ENCODE peak calls at places on chromosomes 13 and 19, in four cellular contexts. F is neuronal stem cell, I is astrocyte, T is GM23248. W is an unnamed sample.

GRCh38 chr13:30022256-30022655 is 171.8 kb upstream of the UBL3 start:
- DNase-seq in T (no peak), F (no peak), I (no peak), W (no peak)

GRCh38 chr13:98972627-98973026 is 5.2 kb downstream of the DOCK9 start:
- DNase-seq in T (peak; percentile 57), F (no peak), I (peak; percentile 88), W (no peak)

GRCh38 chr13:42211704-42212103 is 60.2 kb upstream of the AKAP11 start:
- DNase-seq in T (peak; percentile 45), I (peak; percentile 16), F (no peak), W (no peak)

GRCh38 chr13:44764334-44764733 is 188.2 kb upstream of the TSC22D1 start:
- DNase-seq in I (no peak), F (no peak), T (no peak), W (peak; percentile 23)

GRCh38 chr19:5985098-5985783 is 7.3 kb upstream of the RANBP3 start:
- DNase-seq in T (peak; percentile 67), I (peak; percentile 58), F (no peak), W (peak; percentile 94)

GRCh38 chr13:27607125-27607524 is 13.2 kb downstream of the LNX2 start:
- DNase-seq in I (peak; percentile 82), F (no peak), T (peak; percentile 69), W (peak; percentile 72)

GRCh38 chr13:27043013-27043412 is 128.6 kb downstream of the USP12 start:
- DNase-seq in F (no peak), I (peak; percentile 97), T (peak; percentile 99), W (peak; percentile 94)

GRCh38 chr19:19550454-19550842 is 12.4 kb downstream of the CILP2 start:
- DNase-seq in F (no peak), T (peak; percentile 52), I (peak; percentile 86), W (peak; percentile 93)

GRCh38 chr19:22604571-22605274 is 29.4 kb upstream of the ZNF492 start:
- DNase-seq in F (no peak), T (no peak), I (no peak), W (peak; percentile 73)

GRCh38 chr13:43767351-43767901 is 19.3 kb downstream of the ENOX1 start:
- DNase-seq in F (no peak), T (peak; percentile 33), I (no peak), W (no peak)

GRCh38 chr13:32007494-32007893 is 24.1 kb upstream of the FRY start:
- DNase-seq in F (no peak), T (peak; percentile 39), I (no peak), W (no peak)

GRCh38 chr19:47158367-47158791 is 27.7 kb downstream of the SAE1 start:
- DNase-seq in T (no peak), F (no peak), I (no peak), W (no peak)

GRCh38 chr19:30539981-30540380 is 167.8 kb downstream of the ZNF536 start:
- DNase-seq in I (no peak), F (no peak), T (no peak), W (no peak)

GRCh38 chr19:15122331-15123030 is 15.3 kb downstream of the SYDE1 start:
- DNase-seq in I (no peak), T (no peak), F (no peak), W (no peak)

GRCh38 chr19:33734913-33735312 is 61.8 kb upstream of the KCTD15 start:
- DNase-seq in T (no peak), I (no peak), F (no peak), W (no peak)

GRCh38 chr13:46617885-46618284 is 64.9 kb downstream of the LRCH1 start:
- DNase-seq in T (no peak), F (no peak), I (no peak), W (no peak)

GRCh38 chr13:98858206-98858605 is 105.7 kb upstream of the SLC15A1 start:
- DNase-seq in T (peak; percentile 45), F (no peak), I (no peak), W (no peak)

GRCh38 chr13:109715902-109716301 is 70.5 kb downstream of the IRS2 start:
- DNase-seq in I (no peak), F (no peak), T (peak; percentile 42), W (no peak)

GRCh38 chr13:49635599-49636433 is 7.5 kb downstream of the ARL11 start:
- DNase-seq in I (peak; percentile 59), F (no peak), T (no peak), W (no peak)

GRCh38 chr13:68173111-68173510 is 943.0 kb upstream of the PCDH9 start:
- DNase-seq in T (no peak), F (no peak), I (peak; percentile 71), W (no peak)

GRCh38 chr13:41756198-41756885 is 204.6 kb downstream of the VWA8 start:
- DNase-seq in I (no peak), T (no peak), F (no peak), W (no peak)

GRCh38 chr13:50130686-50131051 is 115.4 kb downstream of the KCNRG start:
- DNase-seq in I (no peak), F (peak; percentile 46), T (peak; percentile 79), W (peak; percentile 95)

GRCh38 chr19:53659292-53659691 is 27.5 kb downstream of the DPRX start:
- DNase-seq in I (no peak), T (peak; percentile 9), F (no peak), W (no peak)

GRCh38 chr19:16435238-16435911 is 36.4 kb downstream of the EPS15L1 start:
- DNase-seq in F (no peak), I (peak; percentile 96), T (peak; percentile 92), W (peak; percentile 97)

GRCh38 chr13:87094646-87095045 is 576.5 kb upstream of the SLITRK5 start:
- DNase-seq in F (no peak), T (no peak), I (no peak), W (no peak)

GRCh38 chr13:87087741-87088140 is 583.4 kb upstream of the SLITRK5 start:
- DNase-seq in F (no peak), T (peak; percentile 17), I (peak; percentile 11), W (no peak)

GRCh38 chr13:87084192-87084591 is 587.0 kb upstream of the SLITRK5 start:
- DNase-seq in F (no peak), T (no peak), I (no peak), W (no peak)

GRCh38 chr13:87093399-87093798 is 577.8 kb upstream of the SLITRK5 start:
- DNase-seq in F (no peak), I (peak; percentile 8), T (peak; percentile 28), W (no peak)

DNA sequence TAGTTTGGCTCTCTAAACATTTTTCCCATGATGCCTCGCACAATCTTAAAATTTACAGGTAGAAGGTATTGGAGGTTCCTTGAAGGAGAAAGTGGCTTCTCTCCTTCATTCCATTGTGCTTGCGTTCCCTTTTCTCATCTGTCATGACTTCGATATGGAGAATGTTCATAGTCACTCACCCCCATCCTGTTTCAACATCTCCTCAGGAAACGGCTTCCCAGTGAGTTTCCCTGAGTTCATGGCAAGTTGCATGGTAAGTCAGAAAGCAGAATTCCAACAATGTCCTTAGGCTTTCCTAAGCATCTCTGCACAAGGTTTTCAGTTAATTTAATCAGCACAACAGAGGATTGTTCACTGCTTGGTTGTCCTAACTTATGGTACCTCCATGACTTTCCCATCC is 581.8 kb upstream of the SLITRK5 start:
- DNase-seq in T (peak; percentile 94), I (peak; percentile 75), F (no peak), W (no peak)
- H2AFZ ChIP-seq in T (peak overlapping the region; percentile 55), I (peak overlapping the region; percentile 43), F (peak overlapping the region; percentile 54), W (no peak overlapping the region)

DNA sequence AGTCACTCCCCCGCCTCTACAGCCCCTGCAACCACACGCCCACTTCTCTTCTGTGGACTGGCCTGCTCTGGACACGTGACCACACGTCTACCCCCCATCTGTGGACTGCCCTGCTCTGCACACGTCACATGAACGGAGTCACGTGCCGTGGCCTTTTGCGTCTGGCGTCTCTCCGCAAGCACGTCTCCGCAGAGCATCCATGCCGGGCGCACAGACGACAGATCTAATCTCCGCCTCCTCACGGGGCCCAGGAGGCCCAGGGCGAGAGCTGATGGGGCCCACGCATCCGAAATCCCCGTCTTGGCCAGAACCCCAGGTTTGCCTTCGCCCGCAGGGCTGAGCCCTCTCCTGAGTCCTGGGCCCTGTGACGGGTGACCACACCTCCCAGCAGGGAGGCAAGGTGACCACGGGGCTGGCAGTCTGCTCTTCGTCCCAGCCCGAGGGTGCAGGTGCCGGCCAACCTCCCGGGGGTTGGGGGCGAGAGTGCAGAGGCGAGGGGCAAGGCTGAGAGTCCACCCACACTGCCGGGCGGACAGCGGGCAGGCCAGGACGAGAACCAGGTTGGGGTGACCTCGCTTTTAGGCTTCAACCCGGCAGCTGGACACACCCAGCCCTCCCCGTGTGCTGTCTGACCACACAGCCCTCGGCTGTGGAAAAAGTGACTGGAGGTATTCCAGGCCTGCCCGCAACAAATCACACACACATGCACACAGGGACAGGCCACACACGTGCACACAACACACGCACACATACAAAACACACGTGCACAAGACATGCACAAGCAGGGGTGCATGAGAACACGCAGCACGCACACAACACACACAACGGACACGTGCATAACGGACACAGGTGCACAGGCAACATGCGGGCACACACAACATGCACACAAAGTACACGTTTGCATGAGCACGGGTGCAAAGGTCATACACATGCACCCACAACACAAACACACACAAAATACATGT is 3.9 kb downstream of the SBNO2 start:
- DNase-seq in I (peak; percentile 51), T (peak; percentile 65), F (no peak), W (peak; percentile 86)
- H3K27ac ChIP-seq in I (no peak overlapping the region), T (no peak overlapping the region), F (no peak overlapping the region), W (peak overlapping the region; percentile 91)

GRCh38 chr19:39506598-39506943 is 7.8 kb downstream of the DLL3 start:
- DNase-seq in T (no peak), I (no peak), F (no peak), W (no peak)
- H2AFZ ChIP-seq in T (peak overlapping the region; percentile 77), I (peak overlapping the region; percentile 98), F (peak overlapping the region; percentile 95), W (no peak overlapping the region)

GRCh38 chr13:36918246-36919060 is 1.6 kb downstream of the SMAD9 start:
- DNase-seq in I (peak; percentile 29), T (peak; percentile 58), F (no peak), W (peak; percentile 88)

GRCh38 chr13:36919206-36919832 is 719 bp downstream of the SMAD9 start:
- DNase-seq in I (peak; percentile 18), F (peak; percentile 37), T (peak; percentile 74), W (peak; percentile 88)

GRCh38 chr13:36920612-36921185 is 661 bp upstream of the SMAD9 start:
- DNase-seq in F (no peak), T (peak; percentile 15), I (no peak), W (no peak)

GRCh38 chr13:36921902-36922301 is 1.9 kb upstream of the SMAD9 start:
- DNase-seq in T (no peak), I (no peak), F (no peak), W (no peak)

GRCh38 chr13:36919833-36920611 is at the start of gene SMAD9:
- DNase-seq in T (peak; percentile 95), I (peak; percentile 41), F (peak; percentile 57), W (peak; percentile 95)
- H3K27ac ChIP-seq in T (peak within 1 kb of the TSS; percentile 87), I (peak within 1 kb of the TSS; percentile 19), F (no peak within 1 kb of the TSS), W (peak within 1 kb of the TSS; percentile 70)

GRCh38 chr13:77548095-77548494 is 12.6 kb downstream of the SCEL start:
- DNase-seq in F (no peak), T (no peak), I (no peak), W (no peak)

GRCh38 chr13:77543711-77544110 is 8.2 kb downstream of the SCEL start:
- DNase-seq in F (no peak), T (no peak), I (peak; percentile 12), W (no peak)

GRCh38 chr13:77544365-77544764 is 8.9 kb downstream of the SCEL start:
- DNase-seq in F (no peak), I (peak; percentile 61), T (peak; percentile 17), W (peak; percentile 46)

GRCh38 chr13:77545626-77546412 is 10.3 kb downstream of the SCEL start:
- DNase-seq in I (no peak), F (no peak), T (no peak), W (no peak)

GRCh38 chr13:77544765-77545316 is 9.3 kb downstream of the SCEL start:
- DNase-seq in I (no peak), T (no peak), F (no peak), W (no peak)
- H2AFZ ChIP-seq in I (no peak overlapping the region), T (no peak overlapping the region), F (no peak overlapping the region), W (no peak overlapping the region)

GRCh38 chr19:3456925-3457530 is 23.3 kb downstream of the SMIM24 start:
- DNase-seq in F (no peak), T (no peak), I (no peak), W (peak; percentile 63)
- H3K27ac ChIP-seq in F (no peak overlapping the region), T (peak overlapping the region; percentile 84), I (peak overlapping the region; percentile 95), W (peak overlapping the region; percentile 93)

W was measured in osteoblast.